ENCODE peak calls at places on chromosomes 16 and 17, in ten cellular contexts. M is left ventricle myocardium inferior, G is PC-9, J is HFF-Myc, L is WTC11, W is IMR-90, H is AG04450, S is B cell, N is fibroblast of mammary gland, O is A549. A is an unnamed sample.

GRCh38 chr17:10657866-10658265 is 757 bp upstream of the MYH3 start:
- DNase-seq in G (no peak), W (no peak), M (no peak), N (no peak), O (no peak), J (no peak), H (no peak), L (no peak), S (no peak), A (no peak)

GRCh38 chr17:19886116-19886515 is 18.4 kb upstream of the ULK2 start:
- DNase-seq in J (no peak), M (no peak), L (no peak), G (no peak), S (no peak), W (no peak), O (no peak), N (no peak), H (no peak), A (no peak)

GRCh38 chr17:19978206-19978802 is 676 bp upstream of the AKAP10 start:
- DNase-seq in N (peak), W (no peak), H (no peak), G (no peak), O (no peak), J (no peak), S (peak), L (no peak), M (no peak), A (no peak)

GRCh38 chr16:31181102-31181830 is 1.3 kb downstream of the FUS start:
- DNase-seq in G (peak), J (no peak), L (peak), H (no peak), W (peak), O (no peak), N (peak), S (peak), M (peak), A (peak)

GRCh38 chr17:65220732-65221131 is 83.6 kb downstream of the RGS9 start:
- DNase-seq in L (no peak), W (no peak), N (no peak), H (no peak), M (no peak), O (no peak), G (peak), J (no peak), S (no peak), A (no peak)

GRCh38 chr16:67661101-67661661 is 421 bp downstream of the PARD6A start:
- DNase-seq in L (peak), S (no peak), W (peak), M (no peak), H (no peak), N (peak), J (no peak), O (peak), G (no peak), A (peak)

GRCh38 chr16:50400967-50401348 is 32.2 kb upstream of the BRD7 start:
- DNase-seq in J (no peak), L (no peak), H (no peak), O (no peak), M (no peak), W (no peak), N (peak), G (no peak), S (no peak), A (no peak)

GRCh38 chr17:77834170-77835115 is 124.1 kb upstream of the TNRC6C start:
- DNase-seq in G (peak), H (peak), S (no peak), J (no peak), N (peak), O (peak), M (peak), W (peak), L (no peak), A (peak)

GRCh38 chr16:67154578-67155304 is 3.9 kb upstream of the B3GNT9 start:
- DNase-seq in M (no peak), S (peak), G (no peak), N (no peak), H (no peak), O (no peak), W (no peak), L (no peak), J (no peak), A (peak)

GRCh38 chr16:67936876-67937605 is 391 bp upstream of the PSMB10 start:
- DNase-seq in L (no peak), S (peak), G (no peak), J (no peak), N (no peak), W (no peak), H (no peak), O (no peak), M (no peak), A (no peak)

GRCh38 chr17:58319181-58320162 is 9.1 kb downstream of the TSPOAP1 start:
- DNase-seq in J (no peak), M (peak), O (no peak), H (no peak), W (no peak), S (no peak), L (peak), G (no peak), N (no peak), A (no peak)

GRCh38 chr16:85897384-85897783 is 1.6 kb upstream of the IRF8 start:
- DNase-seq in N (no peak), G (no peak), J (no peak), S (no peak), O (no peak), L (no peak), M (no peak), H (no peak), W (no peak), A (no peak)

GRCh38 chr16:67942200-67942509 is 1.8 kb downstream of the LCAT start:
- DNase-seq in L (peak), N (peak), W (peak), S (peak), M (no peak), J (no peak), O (peak), G (peak), H (no peak), A (peak)

GRCh38 chr17:45101883-45102811 is 30.2 kb downstream of the PLCD3 start:
- DNase-seq in O (no peak), L (no peak), G (peak), J (no peak), H (no peak), W (no peak), S (no peak), M (no peak), N (no peak), A (no peak)

GRCh38 chr17:29625037-29625750 is 2.5 kb upstream of the CORO6 start:
- DNase-seq in S (no peak), H (no peak), M (no peak), J (no peak), G (peak), N (peak), L (no peak), O (peak), W (peak), A (no peak)

GRCh38 chr17:75024686-75025397 is 12.4 kb downstream of the MRPL58 start:
- DNase-seq in S (no peak), N (no peak), L (no peak), H (no peak), O (no peak), M (no peak), J (no peak), W (no peak), G (no peak), A (no peak)

GRCh38 chr17:3770471-3770870 is 30.5 kb downstream of the ITGAE start:
- DNase-seq in M (no peak), W (no peak), O (no peak), L (no peak), S (peak), N (no peak), J (no peak), G (no peak), H (no peak), A (no peak)

GRCh38 chr17:81317436-81317821 is 22.3 kb upstream of the SLC38A10 start:
- DNase-seq in O (no peak), H (no peak), N (no peak), M (no peak), L (no peak), W (no peak), J (no peak), S (no peak), G (no peak), A (no peak)

GRCh38 chr17:37327341-37328090 is 48.3 kb upstream of the C17orf78 start:
- DNase-seq in S (no peak), G (no peak), M (no peak), L (no peak), H (peak), N (peak), W (peak), J (peak), O (peak), A (no peak)

GRCh38 chr17:1188812-1189211 is 9.0 kb upstream of the ABR start:
- DNase-seq in O (no peak), H (no peak), M (peak), J (no peak), S (no peak), G (no peak), L (no peak), N (peak), W (peak), A (no peak)

GRCh38 chr16:1492923-1493745 is at the start of gene TELO2:
- DNase-seq in H (peak), J (peak), L (peak), O (peak), W (peak), N (peak), G (peak), S (peak), M (peak), A (peak)

GRCh38 chr16:68085259-68086071 is at the start of gene NFATC3:
- DNase-seq in L (peak), J (no peak), N (peak), H (peak), S (peak), O (peak), W (peak), M (peak), G (peak), A (peak)

GRCh38 chr17:58391302-58391984 is 25.9 kb downstream of the RNF43 start:
- DNase-seq in N (no peak), H (no peak), L (no peak), W (no peak), J (no peak), M (no peak), G (peak), S (no peak), O (peak), A (peak)

GRCh38 chr17:73482251-73482661 is 162.0 kb downstream of the SDK2 start:
- DNase-seq in L (no peak), G (no peak), H (no peak), W (no peak), S (peak), M (no peak), N (no peak), O (no peak), J (no peak), A (no peak)

GRCh38 chr17:6679241-6679640 is 27.7 kb downstream of the C17orf100 start:
- DNase-seq in N (no peak), W (no peak), G (no peak), O (no peak), H (no peak), M (no peak), J (no peak), S (no peak), L (no peak), A (no peak)

GRCh38 chr16:11484691-11485258 is 101.9 kb downstream of the LITAF start:
- DNase-seq in S (no peak), O (no peak), W (peak), G (no peak), M (no peak), L (no peak), H (no peak), N (no peak), J (no peak), A (no peak)

GRCh38 chr17:59493867-59494266 is 71.5 kb upstream of the DHX40 start:
- DNase-seq in G (no peak), S (no peak), O (peak), L (no peak), N (no peak), M (no peak), H (no peak), J (no peak), W (no peak), A (no peak)

GRCh38 chr17:42122371-42123303 is at the start of gene HSPB9:
- DNase-seq in L (peak), O (no peak), N (peak), J (no peak), W (no peak), M (peak), H (no peak), S (no peak), G (no peak), A (peak)

GRCh38 chr17:8150194-8151119 is 1.7 kb downstream of the PER1 start:
- DNase-seq in S (peak), M (no peak), H (no peak), O (no peak), J (no peak), W (no peak), N (no peak), L (no peak), G (no peak), A (no peak)

GRCh38 chr16:84178892-84179611 is 7.8 kb downstream of the TAF1C start:
- DNase-seq in N (no peak), W (no peak), J (no peak), S (no peak), O (no peak), G (no peak), L (no peak), H (no peak), M (no peak), A (no peak)

GRCh38 chr16:8962393-8963009 is 1.2 kb downstream of the USP7 start:
- DNase-seq in S (peak), W (no peak), L (no peak), H (no peak), G (peak), O (no peak), N (no peak), M (no peak), J (no peak), A (no peak)

GRCh38 chr17:79970576-79971068 is 65.0 kb downstream of the TBC1D16 start:
- DNase-seq in S (peak), W (peak), G (no peak), M (peak), H (no peak), L (peak), O (peak), N (peak), J (no peak), A (peak)
- TF ChIP-seq CTCF in S (peak), W (peak), G (peak), M (peak), H (peak), L (peak), O (peak), N (peak), J (peak), A (peak)

GRCh38 chr16:87190288-87191240 is 126.6 kb downstream of the C16orf95 start:
- DNase-seq in S (no peak), L (no peak), G (no peak), W (no peak), O (no peak), M (no peak), J (no peak), N (peak), H (no peak), A (no peak)
- TF ChIP-seq CTCF in S (no peak), L (no peak), G (peak), W (no peak), O (no peak), M (no peak), J (no peak), N (peak), H (peak), A (peak)

DNA sequence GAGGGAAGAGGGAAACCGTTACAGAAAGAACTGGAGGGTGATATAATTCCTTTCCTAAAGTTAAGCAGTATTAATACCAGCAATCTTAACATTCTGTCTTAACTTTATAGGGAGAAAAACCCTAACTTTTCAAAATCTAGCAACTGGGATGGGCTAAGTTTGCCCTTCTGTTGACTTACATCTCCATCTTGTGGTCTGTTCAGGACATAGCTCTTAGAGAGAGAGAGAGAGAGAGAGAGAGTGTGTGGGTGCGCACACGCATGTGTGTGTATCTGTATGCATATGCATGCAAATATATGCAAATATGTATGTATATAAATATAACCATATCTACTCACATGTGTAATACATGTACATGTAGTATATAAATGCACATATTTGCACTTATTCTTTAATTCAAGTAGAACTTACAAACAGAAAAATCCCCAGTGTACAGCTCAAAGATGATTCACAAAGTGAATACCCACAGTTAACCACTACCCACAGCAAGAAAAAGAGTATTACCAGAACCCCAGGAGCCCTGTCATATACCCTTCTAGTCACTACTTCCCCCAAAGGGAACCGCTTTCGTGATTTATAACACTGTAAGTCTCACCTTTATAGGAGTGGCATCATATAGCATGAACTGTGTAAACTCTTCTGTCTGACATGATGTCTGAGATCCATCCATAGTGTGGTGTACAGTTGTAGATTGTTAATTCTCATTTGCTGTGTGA is 46.4 kb downstream of the STX8 start:
- DNase-seq in O (peak), W (peak), S (no peak), M (no peak), H (no peak), G (no peak), N (peak), J (peak), L (no peak), A (peak)
- TF ChIP-seq CTCF in O (peak), W (peak), S (peak), M (peak), H (peak), G (peak), N (peak), J (peak), L (no peak), A (peak)

GRCh38 chr16:17304814-17305169 is 166.0 kb downstream of the XYLT1 start:
- DNase-seq in L (no peak), G (no peak), M (no peak), H (no peak), W (peak), N (no peak), O (no peak), S (no peak), J (no peak), A (no peak)
- TF ChIP-seq CTCF in L (no peak), G (no peak), M (no peak), H (peak), W (peak), N (no peak), O (no peak), S (no peak), J (no peak), A (no peak)

DNA sequence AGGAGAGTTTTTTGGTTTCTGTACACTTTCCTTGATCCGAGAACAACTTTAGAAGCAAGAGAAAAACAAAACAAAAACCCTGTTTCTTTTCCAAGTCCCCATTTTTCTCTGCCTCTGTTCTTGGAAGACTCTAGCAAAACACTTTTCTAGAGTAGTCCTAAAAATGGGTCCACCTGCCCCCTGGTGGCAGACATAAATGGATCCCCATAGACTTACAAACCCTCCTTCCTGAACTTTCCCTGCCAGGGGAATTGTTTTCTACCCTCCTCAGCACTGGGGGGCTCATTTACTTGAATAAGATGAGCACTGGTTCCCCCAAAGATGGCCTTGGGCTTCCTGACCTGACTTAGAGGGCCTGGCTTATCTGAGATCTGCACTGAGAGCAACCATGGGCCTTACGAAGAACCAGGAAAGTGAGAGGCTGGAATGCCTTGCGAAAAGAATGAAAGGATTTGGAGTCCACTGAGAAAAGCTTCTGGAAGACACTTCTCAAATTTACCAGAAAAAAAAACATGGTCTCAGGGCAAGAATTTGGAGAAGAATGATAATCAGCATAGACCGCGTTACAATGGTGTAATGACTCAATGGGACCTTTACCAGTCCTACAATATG is 48.0 kb upstream of the CDYL2 start:
- DNase-seq in N (peak), O (peak), S (peak), G (peak), J (no peak), W (peak), H (no peak), M (no peak), L (peak), A (peak)
- TF ChIP-seq CTCF in N (peak), O (peak), S (peak), G (peak), J (peak), W (peak), H (peak), M (peak), L (peak), A (peak)

DNA sequence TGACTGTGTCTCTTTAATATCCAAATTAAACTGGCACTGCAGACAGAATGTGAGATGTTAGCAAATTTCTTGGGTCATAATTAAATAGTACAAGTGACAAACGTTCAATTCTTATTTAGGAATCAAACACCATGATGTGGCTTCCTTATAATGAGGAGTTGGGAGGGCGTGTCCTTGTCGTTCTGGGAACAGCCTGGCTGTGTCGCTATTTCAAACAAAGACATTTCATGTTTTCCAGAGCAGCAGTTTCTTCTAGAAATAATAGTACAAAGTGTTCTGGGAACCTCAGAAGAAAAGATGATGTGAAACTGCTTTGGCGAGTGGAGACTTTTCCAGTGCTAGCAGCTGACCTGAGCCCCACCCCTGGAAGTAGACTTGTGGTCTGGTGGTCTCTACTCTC is 301.7 kb upstream of the N4BP1 start:
- DNase-seq in G (no peak), H (no peak), J (no peak), O (no peak), N (peak), L (no peak), W (peak), S (no peak), M (no peak), A (no peak)
- TF ChIP-seq CTCF in G (no peak), H (no peak), J (no peak), O (no peak), N (peak), L (no peak), W (peak), S (no peak), M (peak), A (no peak)

DNA sequence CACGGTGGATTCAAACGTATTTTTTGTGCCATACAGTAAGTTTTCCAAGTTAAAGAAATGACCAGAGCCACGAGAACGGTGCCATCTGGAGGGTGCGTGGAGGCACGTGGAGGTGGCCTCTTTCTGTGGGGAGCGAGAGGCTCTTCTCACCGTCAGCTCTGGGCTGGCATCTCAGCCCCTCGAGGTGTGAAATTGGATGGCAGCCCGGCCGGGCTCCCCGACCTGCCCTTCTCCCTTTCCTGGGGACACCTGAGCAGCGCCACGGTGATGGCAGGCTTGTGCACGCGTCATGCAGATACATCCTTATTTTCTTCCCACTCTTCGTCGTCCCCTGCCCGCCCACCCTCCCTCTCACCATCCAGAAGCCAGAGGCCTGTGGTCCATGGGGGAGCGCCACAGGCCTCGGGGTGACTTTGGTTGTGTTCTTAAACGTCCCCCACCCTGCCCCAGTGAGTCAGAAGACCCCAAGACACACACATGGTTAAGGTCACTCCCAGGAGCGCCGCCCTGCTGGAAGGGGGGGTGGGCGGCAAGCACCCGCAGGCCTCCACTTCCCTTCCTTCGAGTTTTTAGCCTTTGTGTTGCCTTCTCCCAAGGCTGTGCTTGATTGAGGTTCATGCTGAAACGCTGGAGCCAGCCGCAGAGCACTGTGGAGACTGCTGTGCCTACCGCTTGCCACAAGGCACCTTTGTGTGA is 109.4 kb downstream of the BANP start:
- DNase-seq in S (no peak), M (no peak), G (no peak), J (no peak), O (no peak), L (no peak), W (no peak), N (no peak), H (no peak), A (no peak)
- TF ChIP-seq CTCF in S (no peak), M (no peak), G (no peak), J (peak), O (no peak), L (peak), W (no peak), N (no peak), H (no peak), A (no peak)